ENCODE peak calls at places on chromosomes 7 and 10, in eight cellular contexts. U is BE2C, J is dorsolateral prefrontal cortex, O is fibroblast of villous mesenchyme, X is Caco-2, T is AG09309, E is progenitor cell of endocrine pancreas, S is nephron progenitor cell. M is an unnamed sample.

GRCh38 chr7:2798669-2799068 is 45.4 kb downstream of the GNA12 start:
- DNase-seq in U (no peak), J (no peak), O (no peak), X (no peak), T (no peak), E (no peak), S (no peak), M (no peak)

GRCh38 chr7:450741-451140 is 68.9 kb downstream of the PDGFA start:
- DNase-seq in U (no peak), J (no peak), O (no peak), X (no peak), T (no peak), E (no peak), S (no peak), M (no peak)

GRCh38 chr7:85065888-85066485 is 120.9 kb downstream of the SEMA3D start:
- DNase-seq in U (no peak), J (no peak), O (no peak), X (no peak), T (no peak), E (no peak), S (no peak), M (no peak)

GRCh38 chr7:103380395-103381191 is 33.1 kb downstream of the PSMC2 start:
- DNase-seq in U (no peak), J (no peak), O (no peak), X (no peak), T (no peak), E (no peak), S (no peak), M (no peak)

GRCh38 chr10:120983721-120984120 is 132.6 kb downstream of the WDR11 start:
- DNase-seq in U (no peak), J (no peak), O (no peak), X (no peak), T (no peak), E (no peak), S (no peak), M (no peak)

GRCh38 chr10:129513312-129513711 is 46.3 kb downstream of the MGMT start:
- DNase-seq in U (no peak), J (no peak), O (no peak), X (no peak), T (no peak), E (no peak), S (no peak), M (no peak)

GRCh38 chr7:159091041-159091440 is 53.6 kb downstream of the VIPR2 start:
- DNase-seq in U (no peak), J (no peak), O (no peak), X (no peak), T (no peak), E (no peak), S (no peak), M (no peak)

GRCh38 chr7:913736-914520 is 37.6 kb downstream of the GET4 start:
- DNase-seq in U (no peak), J (peak), O (no peak), X (no peak), T (no peak), E (no peak), S (no peak), M (no peak)

GRCh38 chr7:155071916-155072315 is 1.8 kb downstream of the HTR5A start:
- DNase-seq in U (no peak), J (no peak), O (no peak), X (no peak), T (no peak), E (no peak), S (no peak), M (no peak)

GRCh38 chr10:53786236-53786635 is 1013.7 kb upstream of the MBL2 start:
- DNase-seq in U (peak), J (no peak), O (no peak), X (no peak), T (no peak), E (no peak), S (no peak), M (no peak)

GRCh38 chr10:86795353-86795752 is 38.9 kb downstream of the BMPR1A start:
- DNase-seq in U (no peak), J (no peak), O (peak), X (no peak), T (peak), E (no peak), S (peak), M (no peak)

GRCh38 chr10:23293973-23294372 is 50.6 kb downstream of the C10orf67 start:
- DNase-seq in U (no peak), J (no peak), O (no peak), X (no peak), T (no peak), E (no peak), S (no peak), M (no peak)

GRCh38 chr7:28855538-28856217 is 102.5 kb downstream of the TRIL start:
- DNase-seq in U (peak), J (no peak), O (peak), X (no peak), T (peak), E (no peak), S (no peak), M (no peak)

GRCh38 chr7:130189281-130189782 is 15.9 kb downstream of the TMEM209 start:
- DNase-seq in U (no peak), J (no peak), O (peak), X (no peak), T (peak), E (no peak), S (no peak), M (no peak)

GRCh38 chr10:69043931-69044531 is 43.9 kb upstream of the SRGN start:
- DNase-seq in U (no peak), J (no peak), O (no peak), X (no peak), T (no peak), E (no peak), S (no peak), M (no peak)

GRCh38 chr10:132001238-132001977 is 19.7 kb upstream of the BNIP3 start:
- DNase-seq in U (peak), J (no peak), O (peak), X (no peak), T (no peak), E (no peak), S (no peak), M (no peak)

GRCh38 chr10:133339708-133340380 is 3.1 kb upstream of the CALY start:
- DNase-seq in U (no peak), J (no peak), O (no peak), X (no peak), T (no peak), E (no peak), S (no peak), M (no peak)

GRCh38 chr7:120733143-120733542 is 124.8 kb downstream of the TSPAN12 start:
- DNase-seq in U (no peak), J (no peak), O (peak), X (no peak), T (no peak), E (no peak), S (no peak), M (no peak)

GRCh38 chr10:91287276-91287675 is 66.8 kb downstream of the PCGF5 start:
- DNase-seq in U (no peak), J (no peak), O (no peak), X (no peak), T (no peak), E (no peak), S (no peak), M (no peak)

GRCh38 chr7:2613926-2614613 is 17.7 kb upstream of the TTYH3 start:
- DNase-seq in U (no peak), J (no peak), O (peak), X (no peak), T (peak), E (no peak), S (no peak), M (no peak)

GRCh38 chr7:158501300-158502067 is 86.1 kb downstream of the PTPRN2 start:
- DNase-seq in U (no peak), J (no peak), O (no peak), X (no peak), T (no peak), E (no peak), S (no peak), M (no peak)

GRCh38 chr7:55413442-55413841 is 48.3 kb downstream of the LANCL2 start:
- DNase-seq in U (no peak), J (no peak), O (no peak), X (no peak), T (no peak), E (no peak), S (no peak), M (peak)

GRCh38 chr10:9858816-9859215 is 1158.9 kb upstream of the CELF2 start:
- DNase-seq in U (no peak), J (no peak), O (no peak), X (no peak), T (no peak), E (no peak), S (no peak), M (no peak)

GRCh38 chr7:73715648-73716317 is 3.7 kb downstream of the STX1A start:
- DNase-seq in U (peak), J (no peak), O (peak), X (peak), T (peak), E (no peak), S (peak), M (peak)

GRCh38 chr7:141648276-141649114 is 53.5 kb downstream of the DENND11 start:
- DNase-seq in U (no peak), J (no peak), O (no peak), X (no peak), T (no peak), E (no peak), S (no peak), M (no peak)

GRCh38 chr10:70481831-70482530 is 3.4 kb downstream of the PALD1 start:
- DNase-seq in U (no peak), J (no peak), O (peak), X (peak), T (no peak), E (no peak), S (no peak), M (no peak)

GRCh38 chr7:151924001-151924400 is 32.2 kb upstream of the GALNTL5 start:
- DNase-seq in U (no peak), J (no peak), O (no peak), X (no peak), T (no peak), E (no peak), S (no peak), M (no peak)

GRCh38 chr10:127755758-127756157 is 18.8 kb downstream of the FOXI2 start:
- DNase-seq in U (no peak), J (no peak), O (no peak), X (no peak), T (no peak), E (no peak), S (no peak), M (no peak)

GRCh38 chr10:1251769-1252168 is 195.6 kb downstream of the WDR37 start:
- DNase-seq in U (no peak), J (no peak), O (no peak), X (no peak), T (no peak), E (no peak), S (no peak), M (no peak)

GRCh38 chr7:112118581-112119566 is 87.3 kb downstream of the DOCK4 start:
- DNase-seq in U (no peak), J (no peak), O (no peak), X (no peak), T (no peak), E (no peak), S (no peak), M (no peak)

GRCh38 chr10:106571216-106571954 is 593.1 kb downstream of the SORCS1 start:
- DNase-seq in U (peak), J (no peak), O (peak), X (no peak), T (no peak), E (no peak), S (no peak), M (no peak)

GRCh38 chr7:137000621-137001020 is 132.2 kb downstream of the CHRM2 start:
- DNase-seq in U (no peak), J (no peak), O (no peak), X (no peak), T (no peak), E (no peak), S (no peak), M (no peak)

GRCh38 chr7:5375925-5376324 is 47.7 kb downstream of the TNRC18 start:
- DNase-seq in U (no peak), J (no peak), O (no peak), X (no peak), T (no peak), E (no peak), S (no peak), M (no peak)

GRCh38 chr7:5377279-5377678 is 46.4 kb downstream of the TNRC18 start:
- DNase-seq in U (no peak), J (no peak), O (no peak), X (no peak), T (no peak), E (no peak), S (no peak), M (no peak)

GRCh38 chr7:5370454-5371353 is 52.9 kb downstream of the TNRC18 start:
- DNase-seq in U (no peak), J (no peak), O (no peak), X (no peak), T (no peak), E (no peak), S (no peak), M (no peak)

GRCh38 chr7:5374464-5374863 is 49.2 kb downstream of the TNRC18 start:
- DNase-seq in U (no peak), J (no peak), O (no peak), X (no peak), T (no peak), E (no peak), S (no peak), M (no peak)

DNA sequence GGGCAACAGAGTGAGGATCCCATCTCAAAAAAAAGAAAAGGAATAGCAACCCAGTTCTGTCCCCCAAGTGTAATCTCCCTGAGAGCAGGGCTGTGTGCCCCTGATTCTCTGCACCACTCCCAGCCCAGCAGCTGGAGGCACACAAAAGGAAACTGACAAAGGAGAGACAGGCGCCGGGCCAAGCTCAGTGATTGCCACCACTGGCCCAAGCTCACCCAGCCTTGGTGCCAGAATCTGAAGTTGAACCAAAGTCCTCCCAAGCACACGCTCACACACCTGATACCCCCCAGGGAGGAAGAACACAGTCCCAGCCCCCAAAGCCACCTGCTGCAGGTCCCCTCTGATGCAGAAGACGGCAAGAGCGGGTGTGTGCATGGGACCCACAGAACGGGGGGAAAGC is 50.3 kb downstream of the TNRC18 start:
- DNase-seq in U (no peak), J (no peak), O (no peak), X (no peak), T (no peak), E (no peak), S (no peak), M (no peak)
- TF ChIP-seq CTCF in U (no peak), J (no peak), O (no peak), X (no peak), T (no peak), E (no peak), S (no peak), M (no peak)

DNA sequence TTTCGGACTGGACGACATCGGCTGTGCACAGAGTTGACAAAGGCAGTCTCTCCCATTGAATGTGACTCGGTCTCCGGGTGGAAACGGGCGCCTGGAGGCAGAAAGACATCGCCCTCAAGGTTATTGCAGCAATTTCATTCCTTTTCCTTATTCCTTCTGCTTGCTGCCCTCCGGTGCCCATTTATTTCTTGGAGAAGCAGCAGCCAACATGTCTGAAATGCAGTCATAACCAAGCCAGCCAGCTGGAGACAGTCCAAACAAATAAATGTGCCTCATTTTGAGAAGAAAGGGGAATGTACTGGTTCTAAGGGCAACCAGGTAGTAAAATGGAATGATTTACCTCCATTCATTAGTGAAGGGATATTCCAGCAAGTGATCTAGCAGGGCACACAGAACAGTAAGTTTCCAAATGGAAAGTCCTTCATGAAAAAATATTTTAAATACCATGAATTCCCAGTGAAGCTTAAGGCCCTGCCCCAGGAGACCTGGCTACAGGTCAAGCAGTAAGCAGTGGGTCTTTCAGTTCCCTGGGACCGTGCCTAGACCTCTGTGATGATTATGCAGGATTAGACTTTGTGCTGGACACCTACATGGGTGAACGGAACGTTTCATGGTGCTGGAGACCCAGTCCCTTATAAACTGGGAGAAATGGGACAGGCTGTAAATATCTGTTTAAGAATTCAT is 86.6 kb downstream of the ABLIM1 start:
- DNase-seq in U (no peak), J (no peak), O (no peak), X (no peak), T (no peak), E (no peak), S (no peak), M (no peak)
- TF ChIP-seq CTCF in U (no peak), J (no peak), O (no peak), X (no peak), T (no peak), E (no peak), S (no peak), M (no peak)

DNA sequence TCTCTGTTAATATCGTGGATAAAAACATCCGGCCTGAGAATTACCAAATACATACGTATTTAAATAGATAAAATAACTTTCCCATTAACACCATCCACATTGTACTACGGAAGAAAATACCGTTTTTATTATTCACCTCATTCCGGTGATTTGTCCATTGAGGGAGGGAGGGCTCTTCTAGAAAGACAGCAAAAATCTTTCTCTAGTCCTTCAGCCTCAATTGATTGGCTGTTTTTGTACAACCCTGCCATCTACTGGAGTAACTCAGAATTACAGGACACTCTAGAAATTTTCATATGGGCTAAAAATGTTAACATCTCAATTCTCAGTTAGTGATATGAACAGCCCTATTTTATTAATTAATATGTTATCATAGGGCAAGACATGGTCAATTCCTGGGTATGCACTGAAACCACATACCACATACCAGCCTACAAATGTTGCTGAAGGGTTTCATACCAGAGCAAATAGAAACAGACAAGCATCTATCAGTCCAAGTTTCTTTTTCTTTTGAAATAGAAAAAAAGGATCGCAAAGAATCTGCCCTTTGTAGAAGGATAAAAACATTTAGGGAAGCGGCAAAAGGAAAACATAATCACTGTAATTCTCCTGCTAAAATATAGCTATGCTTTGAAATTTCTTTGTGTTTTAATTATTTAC is 55.8 kb upstream of the CDCA7L start:
- DNase-seq in U (peak), J (no peak), O (peak), X (no peak), T (peak), E (peak), S (peak), M (no peak)
- TF ChIP-seq CTCF in U (peak), J (peak), O (peak), X (peak), T (peak), E (peak), S (peak), M (peak)

DNA sequence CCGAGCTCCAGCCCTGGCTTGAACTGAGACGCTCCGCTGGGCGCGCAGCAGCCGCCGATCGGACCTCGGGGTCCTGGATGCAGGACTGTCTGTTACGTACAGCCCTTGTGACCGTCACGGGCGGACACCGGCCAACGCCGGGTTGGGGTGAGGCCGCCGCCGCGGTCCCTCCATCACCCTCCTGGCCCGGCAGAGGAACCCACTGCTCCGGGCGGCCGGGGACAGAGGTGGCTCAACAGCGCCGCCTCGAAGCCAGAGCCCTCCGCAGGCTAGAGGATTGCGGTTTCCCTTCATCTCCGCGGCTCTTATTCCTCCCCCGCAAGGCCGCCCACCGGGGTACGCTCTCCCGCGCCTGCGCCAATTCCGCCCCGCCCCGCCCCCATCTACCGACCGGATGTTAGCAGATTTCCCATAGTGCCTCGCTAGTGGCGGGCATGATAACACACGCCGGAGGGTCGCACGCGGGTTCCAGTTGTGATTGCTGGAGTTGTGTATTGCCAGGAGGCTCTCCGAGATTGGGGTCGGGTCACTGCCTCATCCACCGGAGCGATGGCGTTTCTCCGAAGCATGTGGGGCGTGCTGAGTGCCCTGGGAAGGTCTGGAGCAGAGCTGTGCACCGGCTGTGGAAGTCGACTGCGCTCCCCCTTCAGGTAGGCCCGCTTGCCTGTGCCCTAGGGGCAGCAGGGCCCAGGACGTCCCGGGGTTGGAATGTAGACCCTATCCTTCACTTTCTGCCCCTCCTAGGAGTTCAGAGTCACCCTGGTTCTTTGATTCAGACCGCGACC is at the start of gene TFAM:
- DNase-seq in U (peak), J (peak), O (peak), X (peak), T (peak), E (peak), S (peak), M (peak)
- TF ChIP-seq CTCF in U (peak), J (peak), O (peak), X (peak), T (peak), E (peak), S (peak), M (peak)

DNA sequence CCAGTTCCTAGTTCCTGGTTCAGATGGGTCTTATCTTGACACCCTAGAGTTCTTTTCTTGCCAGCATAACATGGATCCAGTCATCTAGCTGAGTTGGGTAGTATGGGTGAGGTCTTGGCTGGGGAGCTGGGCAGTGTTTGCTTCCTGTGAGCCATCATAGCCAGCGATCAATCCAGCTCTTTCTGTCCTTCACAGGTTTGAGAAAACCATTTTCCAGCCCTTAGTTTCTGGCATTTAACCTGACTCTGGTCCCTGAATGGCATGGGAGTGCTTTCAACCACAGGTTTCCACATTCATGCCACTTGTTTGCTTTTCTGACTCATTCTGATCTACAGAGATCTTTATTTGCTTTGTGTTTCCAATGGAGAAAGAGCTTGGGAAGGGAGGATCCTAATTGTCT is 8.6 kb downstream of the SLC13A1 start:
- DNase-seq in U (no peak), J (no peak), O (no peak), X (no peak), T (no peak), E (no peak), S (no peak), M (no peak)
- TF ChIP-seq CTCF in U (no peak), J (no peak), O (no peak), X (no peak), T (no peak), E (no peak), S (no peak), M (no peak)

GRCh38 chr7:48337012-48337621 is 165.9 kb downstream of the ABCA13 start:
- DNase-seq in U (no peak), J (no peak), O (peak), X (no peak), T (no peak), E (no peak), S (peak), M (peak)
- TF ChIP-seq CTCF in U (peak), J (peak), O (peak), X (peak), T (peak), E (peak), S (peak), M (peak)

M was measured in glutamatergic neuron.